ENCODE peak calls at places on chromosomes 16 and 17, in five cellular contexts. One of them, this sample, is unnamed.

GRCh38 chr16:59368586-59368985 is 634.5 kb upstream of the GOT2 start:
- DNase-seq in heart left ventricle: no peak
- DNase-seq in activated naive CD4-positive, alpha-beta T cell treated with Interleukin-2 at 50 U/mL for 16 hours: no peak
- DNase-seq in GOT3: no peak
- DNase-seq in myocyte: no peak
- DNase-seq in this sample: no peak

GRCh38 chr16:76941091-76941490 is 249.9 kb upstream of the MON1B start:
- DNase-seq in heart left ventricle: no peak
- DNase-seq in activated naive CD4-positive, alpha-beta T cell treated with Interleukin-2 at 50 U/mL for 16 hours: no peak
- DNase-seq in GOT3: no peak
- DNase-seq in myocyte: no peak
- DNase-seq in this sample: no peak

GRCh38 chr17:57379237-57380054 is 123.1 kb downstream of the MSI2 start:
- DNase-seq in heart left ventricle: peak
- DNase-seq in activated naive CD4-positive, alpha-beta T cell treated with Interleukin-2 at 50 U/mL for 16 hours: peak
- DNase-seq in GOT3: no peak
- DNase-seq in myocyte: peak
- DNase-seq in this sample: no peak

GRCh38 chr17:45740553-45741330 is 43.4 kb upstream of the CRHR1 start:
- DNase-seq in heart left ventricle: peak
- DNase-seq in activated naive CD4-positive, alpha-beta T cell treated with Interleukin-2 at 50 U/mL for 16 hours: no peak
- DNase-seq in GOT3: no peak
- DNase-seq in myocyte: peak
- DNase-seq in this sample: peak

GRCh38 chr17:14882131-14882530 is 383.0 kb downstream of the PMP22 start:
- DNase-seq in heart left ventricle: no peak
- DNase-seq in activated naive CD4-positive, alpha-beta T cell treated with Interleukin-2 at 50 U/mL for 16 hours: no peak
- DNase-seq in GOT3: no peak
- DNase-seq in myocyte: no peak
- DNase-seq in this sample: no peak

GRCh38 chr17:75774988-75775668 is 9.5 kb upstream of the UNK start:
- DNase-seq in heart left ventricle: no peak
- DNase-seq in activated naive CD4-positive, alpha-beta T cell treated with Interleukin-2 at 50 U/mL for 16 hours: no peak
- DNase-seq in GOT3: no peak
- DNase-seq in myocyte: peak
- DNase-seq in this sample: no peak

GRCh38 chr16:87066695-87067556 is 250.3 kb downstream of the C16orf95 start:
- DNase-seq in heart left ventricle: no peak
- DNase-seq in activated naive CD4-positive, alpha-beta T cell treated with Interleukin-2 at 50 U/mL for 16 hours: no peak
- DNase-seq in GOT3: no peak
- DNase-seq in myocyte: no peak
- DNase-seq in this sample: no peak

GRCh38 chr16:10180771-10181163 is 1.5 kb downstream of the GRIN2A start:
- DNase-seq in heart left ventricle: peak
- DNase-seq in activated naive CD4-positive, alpha-beta T cell treated with Interleukin-2 at 50 U/mL for 16 hours: peak
- DNase-seq in GOT3: no peak
- DNase-seq in myocyte: no peak
- DNase-seq in this sample: no peak

GRCh38 chr17:19357351-19358140 is 5.0 kb downstream of the B9D1 start:
- DNase-seq in heart left ventricle: peak
- DNase-seq in activated naive CD4-positive, alpha-beta T cell treated with Interleukin-2 at 50 U/mL for 16 hours: no peak
- DNase-seq in GOT3: no peak
- DNase-seq in myocyte: peak
- DNase-seq in this sample: no peak

GRCh38 chr16:11403534-11403795 is 58.2 kb downstream of the RMI2 start:
- DNase-seq in heart left ventricle: no peak
- DNase-seq in activated naive CD4-positive, alpha-beta T cell treated with Interleukin-2 at 50 U/mL for 16 hours: no peak
- DNase-seq in GOT3: no peak
- DNase-seq in myocyte: no peak
- DNase-seq in this sample: no peak

GRCh38 chr16:87740909-87741424 is 24.8 kb downstream of the KLHDC4 start:
- DNase-seq in heart left ventricle: peak
- DNase-seq in activated naive CD4-positive, alpha-beta T cell treated with Interleukin-2 at 50 U/mL for 16 hours: no peak
- DNase-seq in GOT3: no peak
- DNase-seq in myocyte: no peak
- DNase-seq in this sample: no peak

GRCh38 chr17:50048146-50048720 is 7.7 kb upstream of the ITGA3 start:
- DNase-seq in heart left ventricle: no peak
- DNase-seq in activated naive CD4-positive, alpha-beta T cell treated with Interleukin-2 at 50 U/mL for 16 hours: no peak
- DNase-seq in GOT3: no peak
- DNase-seq in myocyte: no peak
- DNase-seq in this sample: no peak

GRCh38 chr16:14232106-14232890 is 161.2 kb downstream of the MRTFB start:
- DNase-seq in heart left ventricle: no peak
- DNase-seq in activated naive CD4-positive, alpha-beta T cell treated with Interleukin-2 at 50 U/mL for 16 hours: no peak
- DNase-seq in GOT3: no peak
- DNase-seq in myocyte: no peak
- DNase-seq in this sample: no peak

GRCh38 chr16:8645141-8645521 is 23.6 kb downstream of the METTL22 start:
- DNase-seq in heart left ventricle: no peak
- DNase-seq in activated naive CD4-positive, alpha-beta T cell treated with Interleukin-2 at 50 U/mL for 16 hours: no peak
- DNase-seq in GOT3: no peak
- DNase-seq in myocyte: no peak
- DNase-seq in this sample: no peak

GRCh38 chr16:2243031-2243528 is 6.8 kb downstream of the DNASE1L2 start:
- DNase-seq in heart left ventricle: no peak
- DNase-seq in activated naive CD4-positive, alpha-beta T cell treated with Interleukin-2 at 50 U/mL for 16 hours: no peak
- DNase-seq in GOT3: no peak
- DNase-seq in myocyte: no peak
- DNase-seq in this sample: no peak

GRCh38 chr16:88403794-88404581 is 21.2 kb downstream of the ZNF469 start:
- DNase-seq in heart left ventricle: no peak
- DNase-seq in activated naive CD4-positive, alpha-beta T cell treated with Interleukin-2 at 50 U/mL for 16 hours: no peak
- DNase-seq in GOT3: no peak
- DNase-seq in myocyte: peak
- DNase-seq in this sample: no peak